ENCODE peak calls at places on chromosomes 16 and 17, in seven cellular contexts. One of them, this sample, is unnamed. For H3K27me3, the result is how much of the 10 kb centered on the place peaks cover.

GRCh38 chr17:32502013-32502412 is 15.2 kb downstream of the CDK5R1 start:
- DNase-seq in CD8-positive, alpha-beta memory T cell: no peak
- DNase-seq in ovary: no peak
- DNase-seq in prostate gland: no peak
- DNase-seq in lower lobe of right lung: no peak
- DNase-seq in aorta: no peak
- DNase-seq in endodermal cell: no peak
- DNase-seq in this sample: no peak

GRCh38 chr16:27445502-27446175 is 43.7 kb downstream of the IL21R start:
- DNase-seq in ovary: no peak
- DNase-seq in endodermal cell: peak
- DNase-seq in lower lobe of right lung: peak
- DNase-seq in CD8-positive, alpha-beta memory T cell: no peak
- DNase-seq in prostate gland: no peak
- DNase-seq in aorta: peak
- DNase-seq in this sample: no peak

GRCh38 chr16:17328971-17329370 is 141.8 kb downstream of the XYLT1 start:
- DNase-seq in ovary: no peak
- DNase-seq in aorta: no peak
- DNase-seq in endodermal cell: no peak
- DNase-seq in CD8-positive, alpha-beta memory T cell: no peak
- DNase-seq in lower lobe of right lung: no peak
- DNase-seq in prostate gland: peak
- DNase-seq in this sample: no peak

GRCh38 chr17:75069783-75070182 is 18.0 kb upstream of the SLC16A5 start:
- DNase-seq in aorta: peak
- DNase-seq in ovary: no peak
- DNase-seq in prostate gland: peak
- DNase-seq in endodermal cell: no peak
- DNase-seq in lower lobe of right lung: no peak
- DNase-seq in CD8-positive, alpha-beta memory T cell: no peak
- DNase-seq in this sample: no peak

GRCh38 chr16:69108069-69108904 is 2.8 kb downstream of the HAS3 start:
- DNase-seq in endodermal cell: peak
- DNase-seq in lower lobe of right lung: no peak
- DNase-seq in aorta: peak
- DNase-seq in ovary: peak
- DNase-seq in prostate gland: no peak
- DNase-seq in CD8-positive, alpha-beta memory T cell: no peak
- DNase-seq in this sample: no peak

GRCh38 chr17:77501101-77501566 is 360.4 kb downstream of the SEC14L1 start:
- DNase-seq in prostate gland: no peak
- DNase-seq in aorta: peak
- DNase-seq in CD8-positive, alpha-beta memory T cell: no peak
- DNase-seq in ovary: peak
- DNase-seq in lower lobe of right lung: no peak
- DNase-seq in endodermal cell: peak
- DNase-seq in this sample: no peak

GRCh38 chr17:48910370-48910769 is 2.2 kb downstream of the UBE2Z start:
- DNase-seq in ovary: no peak
- DNase-seq in lower lobe of right lung: no peak
- DNase-seq in prostate gland: no peak
- DNase-seq in endodermal cell: no peak
- DNase-seq in aorta: no peak
- DNase-seq in CD8-positive, alpha-beta memory T cell: no peak
- DNase-seq in this sample: no peak

GRCh38 chr17:46916211-46916610 is 6.7 kb upstream of the GOSR2 start:
- DNase-seq in aorta: no peak
- DNase-seq in CD8-positive, alpha-beta memory T cell: no peak
- DNase-seq in ovary: no peak
- DNase-seq in prostate gland: no peak
- DNase-seq in endodermal cell: no peak
- DNase-seq in lower lobe of right lung: no peak
- DNase-seq in this sample: peak

GRCh38 chr16:53476867-53477266 is 26.1 kb downstream of the AKTIP start:
- DNase-seq in ovary: no peak
- DNase-seq in prostate gland: no peak
- DNase-seq in endodermal cell: no peak
- DNase-seq in aorta: no peak
- DNase-seq in lower lobe of right lung: no peak
- DNase-seq in CD8-positive, alpha-beta memory T cell: no peak
- DNase-seq in this sample: no peak

GRCh38 chr16:71894229-71894920 is 956 bp upstream of the IST1 start:
- DNase-seq in prostate gland: peak
- DNase-seq in CD8-positive, alpha-beta memory T cell: peak
- DNase-seq in endodermal cell: peak
- DNase-seq in lower lobe of right lung: peak
- DNase-seq in aorta: no peak
- DNase-seq in ovary: peak
- DNase-seq in this sample: peak

GRCh38 chr17:48011405-48012150 is 26.0 kb downstream of the COPZ2 start:
- DNase-seq in ovary: no peak
- DNase-seq in lower lobe of right lung: no peak
- DNase-seq in aorta: no peak
- DNase-seq in prostate gland: no peak
- DNase-seq in CD8-positive, alpha-beta memory T cell: peak
- DNase-seq in endodermal cell: peak
- DNase-seq in this sample: peak

GRCh38 chr16:68347605-68348004 is 36.8 kb downstream of the PRMT7 start:
- DNase-seq in endodermal cell: no peak
- DNase-seq in lower lobe of right lung: no peak
- DNase-seq in prostate gland: no peak
- DNase-seq in CD8-positive, alpha-beta memory T cell: no peak
- DNase-seq in ovary: no peak
- DNase-seq in aorta: peak
- DNase-seq in this sample: no peak

GRCh38 chr16:14302399-14303181 is 231.5 kb downstream of the MRTFB start:
- DNase-seq in prostate gland: no peak
- DNase-seq in ovary: peak
- DNase-seq in CD8-positive, alpha-beta memory T cell: peak
- DNase-seq in aorta: peak
- DNase-seq in lower lobe of right lung: no peak
- DNase-seq in endodermal cell: peak
- DNase-seq in this sample: no peak

GRCh38 chr17:76088868-76089576 is 10.0 kb downstream of the ZACN start:
- DNase-seq in lower lobe of right lung: no peak
- DNase-seq in endodermal cell: no peak
- DNase-seq in aorta: peak
- DNase-seq in CD8-positive, alpha-beta memory T cell: no peak
- DNase-seq in ovary: no peak
- DNase-seq in prostate gland: no peak
- DNase-seq in this sample: no peak

GRCh38 chr16:1011316-1012082 is 29.9 kb downstream of the SOX8 start:
- DNase-seq in endodermal cell: no peak
- DNase-seq in aorta: no peak
- DNase-seq in CD8-positive, alpha-beta memory T cell: no peak
- DNase-seq in ovary: no peak
- DNase-seq in lower lobe of right lung: no peak
- DNase-seq in prostate gland: no peak
- DNase-seq in this sample: no peak

GRCh38 chr16:1012135-1012534 is 30.6 kb downstream of the SOX8 start:
- DNase-seq in lower lobe of right lung: no peak
- DNase-seq in CD8-positive, alpha-beta memory T cell: no peak
- DNase-seq in aorta: no peak
- DNase-seq in endodermal cell: no peak
- DNase-seq in ovary: no peak
- DNase-seq in prostate gland: no peak
- DNase-seq in this sample: no peak

GRCh38 chr16:1009358-1010150 is 28.0 kb downstream of the SOX8 start:
- DNase-seq in CD8-positive, alpha-beta memory T cell: no peak
- DNase-seq in ovary: no peak
- DNase-seq in lower lobe of right lung: no peak
- DNase-seq in prostate gland: no peak
- DNase-seq in endodermal cell: no peak
- DNase-seq in aorta: no peak
- DNase-seq in this sample: no peak

GRCh38 chr16:1010815-1011214 is 29.2 kb downstream of the SOX8 start:
- DNase-seq in prostate gland: no peak
- DNase-seq in CD8-positive, alpha-beta memory T cell: no peak
- DNase-seq in aorta: no peak
- DNase-seq in ovary: no peak
- DNase-seq in endodermal cell: no peak
- DNase-seq in lower lobe of right lung: no peak
- DNase-seq in this sample: no peak

DNA sequence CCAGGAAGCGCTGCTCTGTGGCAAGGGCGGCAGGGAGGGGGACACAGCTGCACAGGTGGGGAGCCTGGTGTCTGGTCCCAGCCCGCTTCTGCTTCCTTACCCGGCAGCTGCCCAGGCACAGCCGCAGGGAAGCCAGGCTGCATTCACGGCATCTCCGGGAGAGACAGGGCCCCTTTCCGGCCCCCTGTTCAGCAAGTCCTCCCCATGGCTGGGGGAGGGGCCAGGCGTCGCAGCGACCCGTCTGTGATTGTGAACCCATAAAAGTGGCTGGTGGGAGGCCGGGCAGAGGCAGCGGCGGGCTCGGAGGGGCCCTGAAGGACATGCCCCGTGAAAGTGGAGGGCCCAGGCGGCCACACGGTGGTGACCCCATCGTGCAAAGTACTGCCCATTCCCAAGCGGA is 28.7 kb downstream of the SOX8 start:
- DNase-seq in prostate gland: no peak
- DNase-seq in ovary: no peak
- DNase-seq in CD8-positive, alpha-beta memory T cell: no peak
- DNase-seq in endodermal cell: no peak
- DNase-seq in aorta: no peak
- DNase-seq in lower lobe of right lung: no peak
- DNase-seq in this sample: no peak
- H3K27me3 ChIP-seq in prostate gland: under half
- H3K27me3 ChIP-seq in ovary: under half
- H3K27me3 ChIP-seq in CD8-positive, alpha-beta memory T cell: under half
- H3K27me3 ChIP-seq in endodermal cell: under half
- H3K27me3 ChIP-seq in aorta: under half
- H3K27me3 ChIP-seq in lower lobe of right lung: under half
- H3K27me3 ChIP-seq in this sample: under half

GRCh38 chr17:18009609-18010420 is 29.2 kb downstream of the ATPAF2 start:
- DNase-seq in prostate gland: no peak
- DNase-seq in lower lobe of right lung: no peak
- DNase-seq in ovary: no peak
- DNase-seq in aorta: no peak
- DNase-seq in endodermal cell: peak
- DNase-seq in CD8-positive, alpha-beta memory T cell: no peak
- DNase-seq in this sample: no peak
- H3K27ac ChIP-seq in prostate gland: no peak
- H3K27ac ChIP-seq in lower lobe of right lung: no peak
- H3K27ac ChIP-seq in ovary: no peak
- H3K27ac ChIP-seq in aorta: no peak
- H3K27ac ChIP-seq in endodermal cell: no peak
- H3K27ac ChIP-seq in CD8-positive, alpha-beta memory T cell: no peak
- H3K27ac ChIP-seq in this sample: peak

DNA sequence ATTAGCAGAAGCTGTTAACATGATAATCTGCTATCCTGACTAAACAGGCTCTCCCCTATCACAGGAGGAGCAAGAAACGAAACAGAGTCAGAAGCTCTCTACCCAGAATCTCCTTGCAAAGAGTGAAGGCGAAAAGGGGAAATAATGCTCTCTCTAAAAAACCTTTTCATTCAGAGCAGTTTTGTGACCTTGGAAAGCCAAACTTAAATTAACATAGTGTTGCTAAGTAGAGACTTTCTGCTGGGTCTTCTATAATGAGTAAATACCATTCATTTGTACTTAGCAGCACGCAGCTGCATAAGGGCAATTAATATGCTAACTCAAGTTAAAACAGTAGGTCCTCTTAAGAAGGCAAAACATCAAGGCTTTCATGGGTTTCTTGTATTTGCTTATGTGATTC is 101.7 kb upstream of the GPR139 start:
- DNase-seq in aorta: no peak
- DNase-seq in CD8-positive, alpha-beta memory T cell: no peak
- DNase-seq in endodermal cell: no peak
- DNase-seq in ovary: no peak
- DNase-seq in prostate gland: no peak
- DNase-seq in lower lobe of right lung: no peak
- DNase-seq in this sample: no peak
- H3K27me3 ChIP-seq in aorta: under half
- H3K27me3 ChIP-seq in CD8-positive, alpha-beta memory T cell: under half
- H3K27me3 ChIP-seq in endodermal cell: under half
- H3K27me3 ChIP-seq in ovary: under half
- H3K27me3 ChIP-seq in prostate gland: under half
- H3K27me3 ChIP-seq in lower lobe of right lung: under half
- H3K27me3 ChIP-seq in this sample: under half

DNA sequence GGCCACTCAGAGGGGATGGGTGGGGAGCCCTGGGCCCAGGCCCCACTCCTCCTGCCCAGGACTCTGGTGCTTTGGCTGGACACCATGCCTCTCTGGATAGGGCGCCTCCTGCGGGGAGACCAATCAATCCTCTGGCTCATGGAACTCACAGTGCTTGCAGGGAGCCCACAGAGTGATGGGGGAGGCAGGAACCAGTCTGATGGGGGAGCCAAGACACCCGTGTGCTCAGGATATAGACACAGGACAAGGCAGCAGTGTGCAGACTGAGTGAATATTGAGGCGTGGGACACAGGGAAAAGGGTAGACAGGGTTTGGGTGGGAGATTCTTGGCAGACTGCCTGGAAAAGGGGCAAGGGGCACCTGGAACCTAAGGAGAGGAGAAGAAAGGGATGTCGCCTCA is 37.6 kb upstream of the DLX4 start:
- DNase-seq in lower lobe of right lung: no peak
- DNase-seq in prostate gland: no peak
- DNase-seq in CD8-positive, alpha-beta memory T cell: no peak
- DNase-seq in endodermal cell: no peak
- DNase-seq in ovary: no peak
- DNase-seq in aorta: no peak
- DNase-seq in this sample: no peak
- H3K27ac ChIP-seq in lower lobe of right lung: no peak
- H3K27ac ChIP-seq in prostate gland: no peak
- H3K27ac ChIP-seq in CD8-positive, alpha-beta memory T cell: no peak
- H3K27ac ChIP-seq in endodermal cell: no peak
- H3K27ac ChIP-seq in ovary: no peak
- H3K27ac ChIP-seq in aorta: no peak
- H3K27ac ChIP-seq in this sample: no peak

DNA sequence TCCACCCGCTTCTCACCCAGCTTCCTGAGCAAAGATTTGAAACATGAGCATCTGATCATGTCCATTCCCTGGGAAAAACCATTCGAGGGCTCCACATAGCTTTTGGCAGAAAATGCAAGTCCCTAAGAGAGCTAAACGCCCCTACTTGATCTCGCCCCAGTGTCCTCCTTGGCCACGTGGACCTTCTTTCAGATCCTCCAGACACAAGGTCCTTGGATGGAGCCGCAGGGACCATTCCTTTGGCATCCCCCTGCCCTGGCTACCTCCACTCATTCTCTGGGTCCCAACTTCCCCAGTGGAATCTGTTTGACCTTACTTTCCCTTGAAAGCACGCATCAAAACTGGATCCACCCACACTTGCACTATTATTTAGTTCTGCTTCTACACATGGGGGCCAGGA is 146.5 kb downstream of the SDK2 start:
- DNase-seq in ovary: no peak
- DNase-seq in aorta: no peak
- DNase-seq in endodermal cell: no peak
- DNase-seq in CD8-positive, alpha-beta memory T cell: no peak
- DNase-seq in prostate gland: no peak
- DNase-seq in lower lobe of right lung: no peak
- DNase-seq in this sample: no peak
- H3K27me3 ChIP-seq in ovary: under half
- H3K27me3 ChIP-seq in aorta: under half
- H3K27me3 ChIP-seq in endodermal cell: under half
- H3K27me3 ChIP-seq in CD8-positive, alpha-beta memory T cell: under half
- H3K27me3 ChIP-seq in prostate gland: under half
- H3K27me3 ChIP-seq in lower lobe of right lung: under half
- H3K27me3 ChIP-seq in this sample: under half

GRCh38 chr17:54180919-54181318 is 358.2 kb downstream of the KIF2B start:
- DNase-seq in lower lobe of right lung: no peak
- DNase-seq in prostate gland: no peak
- DNase-seq in ovary: no peak
- DNase-seq in aorta: no peak
- DNase-seq in endodermal cell: no peak
- DNase-seq in CD8-positive, alpha-beta memory T cell: no peak
- DNase-seq in this sample: no peak
- H3K27ac ChIP-seq in lower lobe of right lung: no peak
- H3K27ac ChIP-seq in prostate gland: no peak
- H3K27ac ChIP-seq in ovary: no peak
- H3K27ac ChIP-seq in aorta: no peak
- H3K27ac ChIP-seq in endodermal cell: no peak
- H3K27ac ChIP-seq in CD8-positive, alpha-beta memory T cell: no peak
- H3K27ac ChIP-seq in this sample: no peak